ENCODE peak calls at places on chromosomes 2 and 18, in six cellular contexts. Q is NCI-H748 treated with DMSO at 0.1 percent for 48 hours; A is T-helper 1 cell; C is fibroblast of gingiva; R is stimulated activated CD4-positive, alpha-beta T cell treated with anti-CD3 and anti-CD28 coated beads, Interleukin-2, amount 100 ng/mL, for 24 hours; H is RCC 7860. W is an unnamed sample.

GRCh38 chr2:224645722-224646121 is 60.6 kb upstream of the CUL3 start:
- DNase-seq in Q (peak; percentile 57), A (no peak), C (no peak), R (no peak), H (no peak), W (peak; percentile 39)

GRCh38 chr2:119352357-119352756 is 14.3 kb downstream of the C2orf76 start:
- DNase-seq in Q (no peak), A (no peak), C (no peak), R (no peak), H (no peak), W (no peak)

GRCh38 chr18:11149441-11150270 is at the start of gene PIEZO2:
- DNase-seq in Q (no peak), A (no peak), C (no peak), R (peak; percentile 10), H (no peak), W (no peak)

GRCh38 chr2:102200539-102200938 is 13.7 kb downstream of the IL1RL2 start:
- DNase-seq in Q (no peak), A (no peak), C (no peak), R (no peak), H (no peak), W (no peak)

GRCh38 chr2:30695749-30696148 is 111.5 kb downstream of the CAPN13 start:
- DNase-seq in Q (no peak), A (no peak), C (no peak), R (no peak), H (no peak), W (no peak)

GRCh38 chr2:57720728-57721627 is 325.6 kb upstream of the VRK2 start:
- DNase-seq in Q (peak; percentile 11), A (peak; percentile 23), C (peak; percentile 39), R (peak; percentile 25), H (peak; percentile 42), W (peak; percentile 30)

GRCh38 chr18:48203961-48204666 is 205.1 kb downstream of the ZBTB7C start:
- DNase-seq in Q (no peak), A (no peak), C (no peak), R (no peak), H (no peak), W (no peak)

GRCh38 chr2:107258538-107258937 is 372.6 kb upstream of the ST6GAL2 start:
- DNase-seq in Q (no peak), A (no peak), C (no peak), R (no peak), H (no peak), W (no peak)

GRCh38 chr2:158999458-158999857 is 31.0 kb downstream of the TANC1 start:
- DNase-seq in Q (no peak), A (no peak), C (no peak), R (no peak), H (peak; percentile 38), W (no peak)

GRCh38 chr2:178912416-178913056 is 105.3 kb upstream of the TTN start:
- DNase-seq in Q (no peak), A (no peak), C (peak; percentile 12), R (no peak), H (no peak), W (no peak)

GRCh38 chr2:18345848-18346247 is 214.6 kb downstream of the RDH14 start:
- DNase-seq in Q (no peak), A (no peak), C (peak; percentile 14), R (no peak), H (peak; percentile 64), W (no peak)

GRCh38 chr2:218732761-218733158 is 22.1 kb downstream of the TTLL4 start:
- DNase-seq in Q (no peak), A (no peak), C (no peak), R (no peak), H (no peak), W (no peak)

GRCh38 chr2:79040967-79041582 is 15.6 kb downstream of the REG3G start:
- DNase-seq in Q (peak; percentile 8), A (no peak), C (no peak), R (no peak), H (no peak), W (no peak)